ENCODE peak calls at places on chromosomes 12 and 14, in eight cellular contexts. Z, L, F, P, O, Q, I and Y are unnamed samples.

GRCh38 chr14:96470331-96470730 is 31.9 kb upstream of the PAPOLA start:
- DNase-seq in Z (no peak), L (no peak), F (peak), P (no peak), O (no peak), Q (no peak), I (no peak), Y (no peak)

GRCh38 chr12:103368167-103368566 is 127.6 kb downstream of the C12orf42 start:
- DNase-seq in Z (no peak), L (no peak), F (no peak), P (no peak), O (no peak), Q (no peak), I (no peak), Y (no peak)

GRCh38 chr14:70186826-70187483 is 1.8 kb downstream of the SLC8A3 start:
- DNase-seq in Z (no peak), L (no peak), F (no peak), P (no peak), O (no peak), Q (no peak), I (no peak), Y (no peak)

GRCh38 chr12:122423258-122424165 is 1.0 kb upstream of the CLIP1 start:
- DNase-seq in Z (no peak), L (no peak), F (peak), P (no peak), O (no peak), Q (peak), I (peak), Y (no peak)

GRCh38 chr12:90854136-90854689 is 100.8 kb downstream of the CCER1 start:
- DNase-seq in Z (no peak), L (no peak), F (peak), P (no peak), O (no peak), Q (peak), I (peak), Y (no peak)

GRCh38 chr12:31845613-31846321 is 113.4 kb upstream of the RESF1 start:
- DNase-seq in Z (no peak), L (no peak), F (no peak), P (no peak), O (no peak), Q (no peak), I (no peak), Y (no peak)

GRCh38 chr12:89085421-89085820 is 266.9 kb downstream of the DUSP6 start:
- DNase-seq in Z (no peak), L (no peak), F (no peak), P (no peak), O (no peak), Q (no peak), I (peak), Y (no peak)

GRCh38 chr14:106843951-106844483 is 1317.6 kb downstream of the TMEM121 start:
- DNase-seq in Z (no peak), L (no peak), F (no peak), P (peak), O (no peak), Q (peak), I (peak), Y (no peak)

GRCh38 chr12:117896009-117896408 is 72.8 kb downstream of the KSR2 start:
- DNase-seq in Z (no peak), L (no peak), F (no peak), P (no peak), O (no peak), Q (no peak), I (no peak), Y (no peak)

GRCh38 chr14:37172024-37172869 is at the start of gene SLC25A21:
- DNase-seq in Z (no peak), L (no peak), F (peak), P (no peak), O (no peak), Q (no peak), I (peak), Y (peak)

GRCh38 chr12:24473097-24473496 is 475.8 kb downstream of the BCAT1 start:
- DNase-seq in Z (no peak), L (no peak), F (no peak), P (no peak), O (no peak), Q (no peak), I (no peak), Y (no peak)

GRCh38 chr12:107622005-107622404 is 63.6 kb upstream of the PWP1 start:
- DNase-seq in Z (no peak), L (no peak), F (peak), P (no peak), O (no peak), Q (peak), I (no peak), Y (no peak)